ENCODE peak calls at places on chromosomes 16 and 17, in five cellular contexts. F, U, G, Y and Z are unnamed samples.

GRCh38 chr16:56944954-56945839 is 13.3 kb downstream of the HERPUD1 start:
- DNase-seq in F (peak; percentile 34), U (no peak), G (no peak), Y (no peak), Z (no peak)

GRCh38 chr17:65020284-65020683 is 36.3 kb downstream of the GNA13 start:
- DNase-seq in F (peak; percentile 78), U (peak; percentile 44), G (no peak), Y (no peak), Z (no peak)

GRCh38 chr16:29876578-29877249 is 13.7 kb upstream of the CDIPT start:
- DNase-seq in F (peak; percentile 21), U (no peak), G (no peak), Y (no peak), Z (no peak)

GRCh38 chr16:5041604-5042133 is 7.9 kb upstream of the NAGPA start:
- DNase-seq in F (peak; percentile 59), U (peak; percentile 60), G (no peak), Y (no peak), Z (no peak)

GRCh38 chr16:73122604-73123386 is 74.9 kb upstream of the ZFHX3 start:
- DNase-seq in F (no peak), U (no peak), G (no peak), Y (no peak), Z (no peak)

GRCh38 chr16:17032332-17032731 is 438.4 kb downstream of the XYLT1 start:
- DNase-seq in F (no peak), U (no peak), G (no peak), Y (peak; percentile 11), Z (no peak)

GRCh38 chr16:56551796-56552738 is 12.8 kb upstream of the MT4 start:
- DNase-seq in F (no peak), U (no peak), G (no peak), Y (no peak), Z (no peak)

GRCh38 chr16:17519556-17519955 is 48.8 kb upstream of the XYLT1 start:
- DNase-seq in F (peak; percentile 54), U (no peak), G (no peak), Y (no peak), Z (no peak)

GRCh38 chr17:21199311-21199710 is 14.7 kb downstream of the TMEM11 start:
- DNase-seq in F (peak; percentile 92), U (peak; percentile 31), G (no peak), Y (no peak), Z (no peak)

GRCh38 chr17:82204831-82205719 is 7.6 kb downstream of the CCDC57 start:
- DNase-seq in F (peak; percentile 89), U (peak; percentile 49), G (no peak), Y (peak; percentile 68), Z (no peak)

GRCh38 chr17:14926526-14927122 is 338.5 kb downstream of the PMP22 start:
- DNase-seq in F (peak; percentile 72), U (no peak), G (peak; percentile 62), Y (peak; percentile 75), Z (no peak)

GRCh38 chr16:85441189-85441889 is 171.8 kb upstream of the GSE1 start:
- DNase-seq in F (no peak), U (no peak), G (no peak), Y (peak; percentile 34), Z (peak; percentile 82)

GRCh38 chr16:53498984-53499383 is 4.0 kb downstream of the AKTIP start:
- DNase-seq in F (no peak), U (no peak), G (no peak), Y (no peak), Z (no peak)